ENCODE peak calls at places on chromosomes 13 and 19, in eight cellular contexts. H is cardiac muscle cell, N is Caco-2, Y is lower leg skin, B is omental fat pad, T is WTC11, Q is pancreas, D is bronchial epithelial cell. M is an unnamed sample.

GRCh38 chr19:45632468-45633196 is 6.6 kb downstream of the EML2 start:
- DNase-seq in H (peak), N (peak), Y (peak), B (peak), T (peak), Q (peak), D (peak), M (peak)

GRCh38 chr19:33734913-33735312 is 61.8 kb upstream of the KCTD15 start:
- DNase-seq in H (no peak), N (no peak), Y (no peak), B (no peak), T (no peak), Q (peak), D (no peak), M (no peak)

GRCh38 chr13:62512194-62513141 is 1096.8 kb upstream of the PCDH20 start:
- DNase-seq in H (peak), N (peak), Y (no peak), B (no peak), T (peak), Q (peak), D (peak), M (peak)

GRCh38 chr13:103517066-103517767 is 451.0 kb upstream of the SLC10A2 start:
- DNase-seq in H (no peak), N (peak), Y (no peak), B (no peak), T (no peak), Q (no peak), D (no peak), M (no peak)

GRCh38 chr13:114022876-114023275 is 49.0 kb upstream of the C13orf46 start:
- DNase-seq in H (no peak), N (no peak), Y (no peak), B (no peak), T (no peak), Q (no peak), D (no peak), M (no peak)

GRCh38 chr13:97506511-97506910 is 72.5 kb downstream of the RAP2A start:
- DNase-seq in H (peak), N (no peak), Y (no peak), B (no peak), T (no peak), Q (no peak), D (no peak), M (peak)

GRCh38 chr19:29677001-29677781 is 11.9 kb downstream of the PLEKHF1 start:
- DNase-seq in H (no peak), N (no peak), Y (peak), B (no peak), T (no peak), Q (no peak), D (no peak), M (no peak)

GRCh38 chr19:49104229-49104864 is 9.8 kb upstream of the LIN7B start:
- DNase-seq in H (no peak), N (no peak), Y (no peak), B (no peak), T (no peak), Q (no peak), D (no peak), M (no peak)

GRCh38 chr19:29528350-29528945 is 2.7 kb downstream of the VSTM2B start:
- DNase-seq in H (peak), N (no peak), Y (no peak), B (peak), T (peak), Q (peak), D (peak), M (peak)

GRCh38 chr13:80245162-80245733 is 95.7 kb downstream of the SPRY2 start:
- DNase-seq in H (no peak), N (no peak), Y (no peak), B (no peak), T (no peak), Q (no peak), D (no peak), M (no peak)

GRCh38 chr19:29665826-29666633 is 769 bp downstream of the PLEKHF1 start:
- DNase-seq in H (peak), N (peak), Y (peak), B (no peak), T (peak), Q (no peak), D (no peak), M (peak)

GRCh38 chr13:100506154-100506553 is 82.4 kb downstream of the GGACT start:
- DNase-seq in H (no peak), N (no peak), Y (no peak), B (no peak), T (no peak), Q (no peak), D (no peak), M (no peak)

GRCh38 chr13:21625366-21625765 is 21.4 kb upstream of the MICU2 start:
- DNase-seq in H (peak), N (peak), Y (no peak), B (no peak), T (no peak), Q (no peak), D (peak), M (peak)

GRCh38 chr13:71867101-71867814 is at the start of gene DACH1:
- DNase-seq in H (peak), N (peak), Y (no peak), B (no peak), T (peak), Q (peak), D (peak), M (peak)

GRCh38 chr19:38667552-38668205 is 20.2 kb downstream of the ACTN4 start:
- DNase-seq in H (no peak), N (no peak), Y (no peak), B (no peak), T (no peak), Q (no peak), D (no peak), M (peak)

GRCh38 chr13:111175372-111175771 is 60.3 kb downstream of the ARHGEF7 start:
- DNase-seq in H (no peak), N (no peak), Y (no peak), B (no peak), T (no peak), Q (no peak), D (no peak), M (no peak)

GRCh38 chr13:24648983-24649684 is 31.1 kb upstream of the ATP12A start:
- DNase-seq in H (no peak), N (no peak), Y (peak), B (no peak), T (no peak), Q (no peak), D (no peak), M (no peak)

GRCh38 chr13:61277877-61278276 is 137.8 kb downstream of the PCDH20 start:
- DNase-seq in H (no peak), N (no peak), Y (no peak), B (no peak), T (no peak), Q (no peak), D (no peak), M (no peak)

GRCh38 chr19:56837492-56837891 is 3.0 kb downstream of the PEG3 start:
- DNase-seq in H (peak), N (no peak), Y (peak), B (peak), T (no peak), Q (peak), D (no peak), M (no peak)

GRCh38 chr13:48902421-48902820 is 73.3 kb upstream of the FNDC3A start:
- DNase-seq in H (peak), N (peak), Y (no peak), B (no peak), T (no peak), Q (no peak), D (peak), M (peak)

GRCh38 chr19:45882652-45883585 is 3.0 kb downstream of the IRF2BP1 start:
- DNase-seq in H (peak), N (peak), Y (peak), B (peak), T (peak), Q (peak), D (peak), M (peak)

GRCh38 chr19:4606921-4607678 is 32.2 kb upstream of the TNFAIP8L1 start:
- DNase-seq in H (peak), N (no peak), Y (no peak), B (no peak), T (peak), Q (peak), D (no peak), M (no peak)

GRCh38 chr19:40312533-40312932 is 27.4 kb upstream of the AKT2 start:
- DNase-seq in H (no peak), N (no peak), Y (no peak), B (no peak), T (no peak), Q (no peak), D (no peak), M (no peak)

GRCh38 chr13:73879346-73880020 is 254.7 kb downstream of the KLF12 start:
- DNase-seq in H (peak), N (no peak), Y (no peak), B (no peak), T (no peak), Q (no peak), D (no peak), M (no peak)

DNA sequence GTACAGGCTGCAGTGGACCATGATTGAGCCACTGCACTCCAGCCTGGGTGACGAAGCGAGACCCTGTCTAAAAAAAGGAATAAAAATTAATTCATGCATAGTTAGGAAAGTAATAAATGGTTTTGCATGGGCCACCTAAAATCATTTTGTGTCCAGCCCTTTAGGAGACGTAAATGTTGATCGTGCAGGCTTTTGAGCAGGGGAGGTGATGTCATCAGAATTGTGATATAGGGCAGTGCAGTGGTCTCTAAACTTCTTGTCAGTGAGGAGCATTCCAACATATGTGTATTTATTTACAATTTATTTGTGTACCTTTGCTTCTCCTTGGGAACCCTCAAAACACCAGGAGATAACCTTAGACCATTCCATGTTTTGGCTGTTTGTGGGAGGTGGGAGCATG is 3.0 kb downstream of the SMARCA4 start:
- DNase-seq in H (no peak), N (no peak), Y (no peak), B (no peak), T (no peak), Q (no peak), D (no peak), M (no peak)
- TF ChIP-seq CTCF in H (no peak), N (no peak), Y (no peak), B (no peak), T (no peak), Q (no peak), D (no peak), M (no peak)

GRCh38 chr13:31884556-31884955 is 145.2 kb downstream of the RXFP2 start:
- DNase-seq in H (no peak), N (no peak), Y (no peak), B (no peak), T (no peak), Q (no peak), D (no peak), M (no peak)

GRCh38 chr13:31881495-31881882 is 142.2 kb downstream of the RXFP2 start:
- DNase-seq in H (no peak), N (no peak), Y (no peak), B (no peak), T (no peak), Q (no peak), D (no peak), M (no peak)

GRCh38 chr13:31882794-31883193 is 143.5 kb downstream of the RXFP2 start:
- DNase-seq in H (no peak), N (no peak), Y (no peak), B (no peak), T (no peak), Q (no peak), D (no peak), M (no peak)

GRCh38 chr13:31887311-31887710 is 144.3 kb upstream of the FRY start:
- DNase-seq in H (peak), N (no peak), Y (no peak), B (no peak), T (no peak), Q (no peak), D (no peak), M (peak)

GRCh38 chr13:31885994-31886393 is 145.6 kb upstream of the FRY start:
- DNase-seq in H (peak), N (peak), Y (no peak), B (no peak), T (no peak), Q (no peak), D (no peak), M (peak)
- TF ChIP-seq CTCF in H (no peak), N (no peak), Y (no peak), B (no peak), T (no peak), Q (no peak), D (no peak), M (no peak)

GRCh38 chr13:94339116-94339687 is 140.3 kb downstream of the DCT start:
- DNase-seq in H (no peak), N (no peak), Y (no peak), B (no peak), T (no peak), Q (no peak), D (no peak), M (no peak)
- TF ChIP-seq CTCF in H (no peak), N (no peak), Y (no peak), B (no peak), T (no peak), Q (no peak), D (no peak), M (no peak)

GRCh38 chr13:93951153-93951552 is 528.3 kb downstream of the DCT start:
- DNase-seq in H (peak), N (no peak), Y (no peak), B (no peak), T (no peak), Q (no peak), D (peak), M (peak)
- TF ChIP-seq CTCF in H (peak), N (no peak), Y (no peak), B (no peak), T (no peak), Q (no peak), D (no peak), M (peak)

GRCh38 chr19:3061214-3062161 is 807 bp downstream of the TLE5 start:
- DNase-seq in H (peak), N (no peak), Y (peak), B (no peak), T (no peak), Q (peak), D (no peak), M (peak)
- TF ChIP-seq CTCF in H (peak), N (peak), Y (no peak), B (no peak), T (no peak), Q (no peak), D (peak), M (peak)

GRCh38 chr13:30985637-30986205 is 53.3 kb downstream of the TEX26 start:
- DNase-seq in H (peak), N (no peak), Y (no peak), B (no peak), T (no peak), Q (no peak), D (peak), M (peak)
- TF ChIP-seq CTCF in H (no peak), N (no peak), Y (no peak), B (no peak), T (no peak), Q (no peak), D (no peak), M (no peak)

GRCh38 chr19:41959056-41960053 is at the start of gene RABAC1:
- DNase-seq in H (peak), N (peak), Y (peak), B (peak), T (peak), Q (peak), D (peak), M (peak)
- TF ChIP-seq CTCF in H (peak), N (peak), Y (no peak), B (no peak), T (no peak), Q (no peak), D (no peak), M (peak)

DNA sequence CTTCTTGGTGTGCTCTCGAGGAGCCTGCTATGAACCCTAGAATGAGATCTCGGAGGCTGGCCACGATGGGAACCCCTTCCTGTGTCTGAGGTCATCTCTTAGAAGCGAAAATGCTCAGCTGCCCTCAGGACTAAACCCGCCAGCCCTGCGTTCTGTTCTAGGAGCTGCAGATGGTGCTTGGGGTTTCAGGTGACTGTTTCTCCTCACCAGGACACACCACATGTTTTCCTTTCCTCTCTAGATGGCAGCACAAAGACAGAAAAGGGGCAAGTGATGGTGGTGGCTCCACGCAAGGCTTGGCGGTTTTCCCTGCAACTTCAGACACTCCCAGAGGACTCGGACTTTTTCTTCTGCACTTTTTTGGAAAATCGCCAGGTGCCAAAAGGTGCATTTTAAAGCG is 60.1 kb downstream of the RNASEH2B start:
- DNase-seq in H (peak), N (peak), Y (no peak), B (no peak), T (peak), Q (no peak), D (peak), M (peak)
- TF ChIP-seq CTCF in H (no peak), N (peak), Y (no peak), B (no peak), T (no peak), Q (no peak), D (peak), M (peak)

GRCh38 chr19:51441410-51442390 is 16.6 kb downstream of the SIGLEC8 start:
- DNase-seq in H (no peak), N (no peak), Y (peak), B (no peak), T (no peak), Q (no peak), D (no peak), M (no peak)

GRCh38 chr19:51440846-51441409 is 17.3 kb downstream of the SIGLEC8 start:
- DNase-seq in H (peak), N (no peak), Y (peak), B (no peak), T (no peak), Q (no peak), D (no peak), M (no peak)

GRCh38 chr19:51440052-51440451 is 18.2 kb downstream of the SIGLEC8 start:
- DNase-seq in H (no peak), N (no peak), Y (no peak), B (no peak), T (no peak), Q (no peak), D (no peak), M (no peak)

GRCh38 chr19:51433092-51433491 is 15.7 kb upstream of the SIGLEC10 start:
- DNase-seq in H (no peak), N (no peak), Y (no peak), B (no peak), T (no peak), Q (no peak), D (no peak), M (no peak)

GRCh38 chr19:51439021-51439465 is 19.2 kb downstream of the SIGLEC8 start:
- DNase-seq in H (peak), N (no peak), Y (peak), B (no peak), T (peak), Q (no peak), D (peak), M (peak)
- TF ChIP-seq CTCF in H (peak), N (no peak), Y (no peak), B (no peak), T (no peak), Q (no peak), D (no peak), M (peak)

M was measured in AG10803.